ENCODE peak calls at places on chromosomes 2 and 18, in seven cellular contexts. I, J, Q, G, E, H and X are unnamed samples.

GRCh38 chr2:100200985-100201384 is 58.6 kb upstream of the AFF3 start:
- DNase-seq in I (no peak), J (peak), Q (no peak), G (no peak), E (no peak), H (no peak), X (no peak)

GRCh38 chr18:44744206-44745180 is 63.8 kb downstream of the SETBP1 start:
- DNase-seq in I (peak), J (no peak), Q (peak), G (no peak), E (no peak), H (no peak), X (no peak)

GRCh38 chr2:241019441-241020139 is 21.2 kb downstream of the SNED1 start:
- DNase-seq in I (no peak), J (no peak), Q (no peak), G (no peak), E (no peak), H (no peak), X (no peak)

GRCh38 chr2:217835931-217836881 is 166.6 kb downstream of the TNS1 start:
- DNase-seq in I (no peak), J (peak), Q (peak), G (no peak), E (peak), H (no peak), X (peak)

GRCh38 chr2:133062946-133063345 is 392.9 kb upstream of the LYPD1 start:
- DNase-seq in I (no peak), J (peak), Q (no peak), G (no peak), E (no peak), H (no peak), X (no peak)

GRCh38 chr2:102233132-102233884 is 46.5 kb downstream of the IL1RL2 start:
- DNase-seq in I (no peak), J (no peak), Q (no peak), G (no peak), E (no peak), H (no peak), X (no peak)

GRCh38 chr2:233953106-233953801 is 36.1 kb downstream of the TRPM8 start:
- DNase-seq in I (no peak), J (no peak), Q (no peak), G (no peak), E (no peak), H (no peak), X (no peak)

GRCh38 chr18:77899972-77900754 is 650.5 kb downstream of the GALR1 start:
- DNase-seq in I (no peak), J (peak), Q (no peak), G (peak), E (no peak), H (peak), X (no peak)

GRCh38 chr2:62524293-62524941 is 18.4 kb upstream of the TMEM17 start:
- DNase-seq in I (no peak), J (no peak), Q (no peak), G (no peak), E (no peak), H (no peak), X (no peak)

GRCh38 chr2:190841707-190842505 is 38.7 kb upstream of the GLS start:
- DNase-seq in I (no peak), J (peak), Q (no peak), G (no peak), E (no peak), H (no peak), X (no peak)

GRCh38 chr2:136135924-136136906 is 18.3 kb upstream of the CXCR4 start:
- DNase-seq in I (no peak), J (no peak), Q (no peak), G (peak), E (peak), H (peak), X (peak)

GRCh38 chr2:195706161-195706900 is 49.3 kb downstream of the SLC39A10 start:
- DNase-seq in I (no peak), J (peak), Q (no peak), G (no peak), E (no peak), H (no peak), X (no peak)

GRCh38 chr2:6186332-6187100 is 494.3 kb downstream of the SOX11 start:
- DNase-seq in I (no peak), J (peak), Q (peak), G (peak), E (no peak), H (no peak), X (peak)

GRCh38 chr2:240249423-240250149 is 109.1 kb upstream of the OTOS start:
- DNase-seq in I (no peak), J (no peak), Q (peak), G (no peak), E (no peak), H (no peak), X (peak)

GRCh38 chr2:246489-247145 is 17.2 kb downstream of the SH3YL1 start:
- DNase-seq in I (no peak), J (peak), Q (no peak), G (peak), E (no peak), H (no peak), X (peak)

GRCh38 chr2:214730248-214730647 is 79.2 kb downstream of the BARD1 start:
- DNase-seq in I (no peak), J (no peak), Q (no peak), G (no peak), E (no peak), H (no peak), X (no peak)

GRCh38 chr2:42510191-42510929 is 16.6 kb upstream of the KCNG3 start:
- DNase-seq in I (no peak), J (no peak), Q (no peak), G (no peak), E (no peak), H (no peak), X (no peak)

GRCh38 chr2:43165378-43166025 is 60.9 kb downstream of the ZFP36L2 start:
- DNase-seq in I (no peak), J (no peak), Q (no peak), G (no peak), E (no peak), H (no peak), X (no peak)

GRCh38 chr2:42048318-42049251 is 764 bp downstream of the PKDCC start:
- DNase-seq in I (no peak), J (peak), Q (peak), G (no peak), E (peak), H (no peak), X (peak)

GRCh38 chr2:191593622-191594416 is 84.1 kb upstream of the NABP1 start:
- DNase-seq in I (no peak), J (peak), Q (no peak), G (no peak), E (no peak), H (no peak), X (no peak)

GRCh38 chr18:13374468-13375301 is 156.1 kb downstream of the LDLRAD4 start:
- DNase-seq in I (no peak), J (no peak), Q (no peak), G (no peak), E (no peak), H (no peak), X (no peak)

DNA sequence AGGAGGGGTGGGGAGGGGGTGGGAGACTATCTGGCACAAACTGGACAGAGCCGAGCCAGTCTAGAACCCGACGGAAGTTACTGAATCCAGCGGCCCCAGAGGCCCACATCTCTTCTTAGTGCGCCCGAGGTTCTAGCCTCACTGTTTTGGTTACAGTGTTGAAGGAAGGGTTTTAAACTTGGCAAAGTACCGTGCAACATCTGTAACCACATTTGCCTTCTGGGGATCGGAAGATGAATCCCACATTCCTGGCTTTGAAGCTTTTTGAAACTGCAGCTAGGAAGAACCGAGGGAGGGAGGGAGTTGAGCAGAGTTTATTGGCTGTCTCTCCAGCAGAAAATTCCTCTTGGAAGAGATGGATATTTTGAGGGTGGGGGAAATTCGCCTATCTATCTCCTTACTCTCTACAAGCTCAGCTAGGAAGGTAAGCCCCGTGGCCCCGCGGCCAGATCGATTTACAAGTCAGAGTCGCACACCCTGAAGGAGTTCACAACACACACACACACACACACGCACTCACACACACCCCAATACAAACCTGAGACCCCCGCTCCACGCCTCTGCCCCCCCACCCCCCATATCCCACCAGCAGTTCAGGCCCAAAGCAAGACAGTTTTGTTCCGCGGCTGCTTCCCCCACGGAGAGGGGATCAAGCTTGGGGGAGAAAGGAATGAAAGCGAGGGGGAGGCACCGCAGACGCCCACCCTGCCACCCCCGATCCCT is 972 bp downstream of the ACVR1 start:
- DNase-seq in I (no peak), J (peak), Q (peak), G (peak), E (peak), H (no peak), X (peak)
- H3K27ac ChIP-seq in I (peak), J (peak), Q (peak), G (peak), E (peak), H (no peak), X (peak)

GRCh38 chr2:186881644-186882043 is 32.7 kb upstream of the ZSWIM2 start:
- DNase-seq in I (no peak), J (no peak), Q (no peak), G (no peak), E (no peak), H (no peak), X (no peak)

GRCh38 chr2:186879312-186879711 is 30.3 kb upstream of the ZSWIM2 start:
- DNase-seq in I (no peak), J (peak), Q (no peak), G (no peak), E (no peak), H (no peak), X (no peak)

GRCh38 chr2:186884585-186884984 is 35.6 kb upstream of the ZSWIM2 start:
- DNase-seq in I (no peak), J (no peak), Q (no peak), G (no peak), E (no peak), H (no peak), X (no peak)

GRCh38 chr2:186883666-186884065 is 34.7 kb upstream of the ZSWIM2 start:
- DNase-seq in I (no peak), J (peak), Q (no peak), G (no peak), E (no peak), H (no peak), X (no peak)

GRCh38 chr2:186882511-186883071 is 33.6 kb upstream of the ZSWIM2 start:
- DNase-seq in I (no peak), J (peak), Q (no peak), G (no peak), E (no peak), H (no peak), X (no peak)
- H3K27ac ChIP-seq in I (no peak), J (no peak), Q (no peak), G (no peak), E (no peak), H (no peak), X (no peak)

DNA sequence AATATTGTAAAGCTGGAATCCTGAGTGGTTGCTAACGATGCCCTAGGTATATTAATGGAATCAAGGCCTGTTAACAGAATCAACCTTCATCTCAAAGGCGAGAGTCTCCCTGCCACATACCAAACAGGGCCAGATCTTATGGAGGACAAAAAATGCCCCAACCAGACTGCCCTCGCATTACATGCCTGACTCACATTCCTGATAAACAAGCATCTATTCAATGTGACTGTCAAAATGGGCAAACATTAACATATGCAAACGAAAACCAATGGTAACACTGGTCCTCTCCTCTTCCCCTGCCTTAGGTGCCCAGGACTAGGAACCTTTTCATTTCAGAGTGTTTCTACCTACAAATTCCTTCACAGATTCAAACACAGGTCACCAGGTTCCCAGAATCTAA is 83.4 kb downstream of the COL6A3 start:
- DNase-seq in I (no peak), J (no peak), Q (no peak), G (no peak), E (no peak), H (no peak), X (no peak)
- H3K27ac ChIP-seq in I (no peak), J (peak), Q (no peak), G (no peak), E (no peak), H (no peak), X (no peak)

DNA sequence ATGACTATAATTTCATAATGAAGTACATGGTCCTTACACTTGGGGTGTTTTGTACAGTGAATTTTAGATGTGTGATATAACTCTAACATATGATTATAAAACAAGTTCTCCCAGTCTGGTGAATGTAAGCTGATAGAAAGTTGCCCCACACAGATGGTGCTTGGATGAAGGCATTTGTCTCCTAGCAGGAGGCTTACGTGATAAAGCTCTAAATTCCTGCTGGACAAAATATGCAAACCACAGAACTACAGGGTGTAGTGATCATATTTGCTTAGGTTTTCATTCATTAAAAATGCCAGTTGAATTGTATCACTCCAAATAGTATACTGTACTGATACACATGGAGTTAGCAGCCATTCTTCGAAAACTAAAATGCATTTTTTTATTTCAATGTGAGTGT is 85.5 kb downstream of the DSC3 start:
- DNase-seq in I (no peak), J (no peak), Q (no peak), G (no peak), E (no peak), H (no peak), X (no peak)
- H3K27ac ChIP-seq in I (no peak), J (no peak), Q (no peak), G (no peak), E (no peak), H (no peak), X (no peak)

DNA sequence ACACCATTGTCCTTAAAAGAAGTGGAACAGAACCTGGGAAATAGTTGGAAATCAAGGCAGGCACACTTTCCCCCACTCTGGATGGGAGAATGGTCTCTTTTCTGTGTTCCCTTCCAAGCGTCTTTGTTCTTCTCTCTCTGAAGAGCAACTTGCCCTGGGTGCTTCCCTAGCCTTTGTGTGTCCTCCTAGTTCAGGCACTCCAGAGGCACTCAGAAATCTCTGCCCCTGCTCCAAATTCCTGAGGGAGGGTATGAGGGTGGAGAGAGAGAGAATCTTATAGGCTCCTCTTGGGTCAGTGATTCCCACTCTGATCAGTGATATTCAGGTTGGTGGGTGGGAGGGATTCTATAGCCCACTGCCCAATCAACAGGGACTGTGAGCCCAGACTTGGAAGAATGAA is 8.8 kb upstream of the SIX2 start:
- DNase-seq in I (no peak), J (no peak), Q (no peak), G (no peak), E (no peak), H (no peak), X (no peak)
- H3K27ac ChIP-seq in I (no peak), J (no peak), Q (no peak), G (no peak), E (no peak), H (no peak), X (no peak)

GRCh38 chr18:79933765-79934164 is 17.7 kb downstream of the SLC66A2 start:
- DNase-seq in I (no peak), J (no peak), Q (peak), G (peak), E (peak), H (no peak), X (peak)
- H3K27ac ChIP-seq in I (no peak), J (no peak), Q (no peak), G (no peak), E (no peak), H (no peak), X (peak)

GRCh38 chr18:6751207-6751606 is 21.7 kb downstream of the ARHGAP28 start:
- DNase-seq in I (no peak), J (no peak), Q (no peak), G (no peak), E (no peak), H (no peak), X (no peak)
- H3K27ac ChIP-seq in I (no peak), J (no peak), Q (no peak), G (peak), E (no peak), H (no peak), X (no peak)